ENCODE peak calls at places on chromosome 11, in six cellular contexts. J, E, G, D, M and N are unnamed samples.
A peak's percentile ranks its signal among the peaks of the same experiment; 100 is the strongest.

GRCh38 chr11:119832536-119832935 is 103.5 kb upstream of the NECTIN1 start:
- DNase-seq in J (peak; percentile 5), E (peak; percentile 65), G (peak; percentile 13), D (no peak), M (peak; percentile 66), N (no peak)

GRCh38 chr11:113817162-113817561 is 37.6 kb downstream of the CLDN25 start:
- DNase-seq in J (no peak), E (no peak), G (no peak), D (no peak), M (no peak), N (no peak)

GRCh38 chr11:67582026-67582425 is 1.6 kb upstream of the GSTP1 start:
- DNase-seq in J (no peak), E (no peak), G (no peak), D (no peak), M (no peak), N (no peak)

GRCh38 chr11:75159081-75159953 is 8.4 kb downstream of the SLCO2B1 start:
- DNase-seq in J (no peak), E (peak; percentile 74), G (no peak), D (no peak), M (no peak), N (no peak)

GRCh38 chr11:117226388-117227385 is 5.2 kb downstream of the PCSK7 start:
- DNase-seq in J (peak; percentile 41), E (peak; percentile 53), G (peak; percentile 58), D (no peak), M (no peak), N (peak; percentile 82)

GRCh38 chr11:110955797-110956196 is 243.6 kb upstream of the ARHGAP20 start:
- DNase-seq in J (no peak), E (no peak), G (no peak), D (no peak), M (no peak), N (no peak)

GRCh38 chr11:31687861-31688260 is 123.3 kb downstream of the PAX6 start:
- DNase-seq in J (no peak), E (no peak), G (no peak), D (no peak), M (no peak), N (no peak)

GRCh38 chr11:117857734-117858369 is 18.6 kb downstream of the FXYD6 start:
- DNase-seq in J (no peak), E (no peak), G (no peak), D (no peak), M (peak; percentile 55), N (no peak)

GRCh38 chr11:119175493-119176077 is 7.1 kb downstream of the NLRX1 start:
- DNase-seq in J (no peak), E (no peak), G (no peak), D (peak; percentile 2), M (no peak), N (no peak)

GRCh38 chr11:60862171-60862570 is 5.2 kb upstream of the ZP1 start:
- DNase-seq in J (no peak), E (no peak), G (no peak), D (no peak), M (no peak), N (no peak)

GRCh38 chr11:100756556-100756955 is 69.5 kb downstream of the ARHGAP42 start:
- DNase-seq in J (no peak), E (no peak), G (no peak), D (no peak), M (no peak), N (no peak)

GRCh38 chr11:33970984-33971466 is 79.1 kb upstream of the LMO2 start:
- DNase-seq in J (peak; percentile 6), E (peak; percentile 30), G (peak; percentile 59), D (no peak), M (no peak), N (peak; percentile 76)

GRCh38 chr11:130403301-130403804 is 25.1 kb downstream of the ADAMTS8 start:
- DNase-seq in J (no peak), E (no peak), G (peak; percentile 58), D (no peak), M (peak; percentile 59), N (no peak)

GRCh38 chr11:2715716-2716350 is 16.0 kb upstream of the KCNQ1OT1 start:
- DNase-seq in J (no peak), E (no peak), G (no peak), D (peak; percentile 52), M (no peak), N (no peak)

GRCh38 chr11:68371176-68372041 is 59.0 kb downstream of the LRP5 start:
- DNase-seq in J (no peak), E (no peak), G (no peak), D (no peak), M (no peak), N (no peak)

GRCh38 chr11:9047986-9048522 is 43.3 kb downstream of the SCUBE2 start:
- DNase-seq in J (peak; percentile 17), E (no peak), G (peak; percentile 48), D (no peak), M (no peak), N (no peak)

GRCh38 chr11:63843042-63843441 is 4.1 kb downstream of the MARK2 start:
- DNase-seq in J (peak; percentile 57), E (peak; percentile 63), G (no peak), D (no peak), M (no peak), N (no peak)

GRCh38 chr11:19552100-19552499 is 160.5 kb upstream of the NAV2 start:
- DNase-seq in J (no peak), E (no peak), G (no peak), D (no peak), M (no peak), N (no peak)

GRCh38 chr11:35623708-35624168 is 5.5 kb downstream of the FJX1 start:
- DNase-seq in J (no peak), E (no peak), G (no peak), D (no peak), M (no peak), N (no peak)

DNA sequence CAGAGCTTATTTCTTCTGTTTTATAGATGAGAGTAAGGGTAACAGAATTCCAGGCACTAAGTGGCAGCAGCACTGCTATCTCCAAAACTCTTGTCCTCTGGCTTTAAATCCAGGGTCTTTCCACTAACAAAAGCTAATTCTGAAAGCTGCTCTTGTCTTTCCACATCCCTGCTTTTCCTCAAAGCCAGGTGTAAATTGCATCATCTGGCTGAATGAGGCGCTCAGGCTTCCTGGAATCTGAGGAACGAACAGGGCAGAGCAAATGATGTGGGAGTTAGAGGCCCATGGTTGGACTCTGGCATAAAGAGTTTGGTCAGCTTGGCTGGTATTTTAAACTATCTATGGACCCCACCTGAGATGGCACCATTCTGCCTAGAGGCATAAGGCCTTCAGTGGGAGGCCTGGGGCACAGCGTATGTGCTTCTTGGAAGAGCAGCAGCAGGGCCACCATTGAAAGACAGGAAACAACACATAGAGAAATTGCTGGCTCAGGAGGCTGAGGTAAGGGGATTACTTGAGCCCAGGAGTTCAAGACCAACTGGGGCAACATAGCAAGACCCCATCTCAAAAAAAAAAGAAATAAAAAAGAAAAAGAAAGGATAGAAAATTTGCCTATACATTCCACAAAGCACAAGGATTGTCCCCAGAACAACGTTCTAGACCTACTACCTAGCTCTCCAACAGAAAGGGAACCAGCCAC is 1.9 kb downstream of the KCNJ5 start:
- DNase-seq in J (no peak), E (no peak), G (no peak), D (no peak), M (no peak), N (no peak)
- TF ChIP-seq CTCF in J (no peak), E (no peak), G (no peak), D (no peak), M (no peak), N (no peak)

GRCh38 chr11:59102259-59102765 is 4.7 kb upstream of the FAM111B start:
- DNase-seq in J (peak; percentile 29), E (peak; percentile 65), G (peak; percentile 21), D (peak; percentile 82), M (peak; percentile 11), N (peak; percentile 74)

GRCh38 chr11:59112494-59112893 is 5.5 kb downstream of the FAM111B start:
- DNase-seq in J (no peak), E (no peak), G (no peak), D (no peak), M (no peak), N (no peak)

GRCh38 chr11:59106363-59107336 is at the start of gene FAM111B:
- DNase-seq in J (peak; percentile 81), E (peak; percentile 86), G (peak; percentile 90), D (peak; percentile 89), M (peak; percentile 68), N (peak; percentile 83)
- TF ChIP-seq CTCF in J (no peak), E (no peak), G (peak; percentile 21), D (no peak), M (no peak), N (peak; percentile 13)

GRCh38 chr11:69474736-69475135 is 6.7 kb upstream of the LINC01488 start:
- DNase-seq in J (no peak), E (no peak), G (no peak), D (no peak), M (no peak), N (no peak)
- TF ChIP-seq CTCF in J (no peak), E (no peak), G (no peak), D (no peak), M (no peak), N (no peak)

GRCh38 chr11:73308003-73308962 is at the start of gene ARHGEF17:
- DNase-seq in J (peak; percentile 85), E (peak; percentile 73), G (peak; percentile 87), D (peak; percentile 89), M (peak; percentile 84), N (peak; percentile 70)

GRCh38 chr11:73308963-73309960 is 1.2 kb downstream of the ARHGEF17 start:
- DNase-seq in J (peak; percentile 92), E (peak; percentile 91), G (peak; percentile 92), D (peak; percentile 96), M (peak; percentile 86), N (no peak)

GRCh38 chr11:73306069-73306468 is 2.0 kb upstream of the ARHGEF17 start:
- DNase-seq in J (no peak), E (no peak), G (no peak), D (no peak), M (no peak), N (no peak)

GRCh38 chr11:73306977-73307322 is 1.1 kb upstream of the ARHGEF17 start:
- DNase-seq in J (no peak), E (no peak), G (no peak), D (peak; percentile 62), M (no peak), N (no peak)

DNA sequence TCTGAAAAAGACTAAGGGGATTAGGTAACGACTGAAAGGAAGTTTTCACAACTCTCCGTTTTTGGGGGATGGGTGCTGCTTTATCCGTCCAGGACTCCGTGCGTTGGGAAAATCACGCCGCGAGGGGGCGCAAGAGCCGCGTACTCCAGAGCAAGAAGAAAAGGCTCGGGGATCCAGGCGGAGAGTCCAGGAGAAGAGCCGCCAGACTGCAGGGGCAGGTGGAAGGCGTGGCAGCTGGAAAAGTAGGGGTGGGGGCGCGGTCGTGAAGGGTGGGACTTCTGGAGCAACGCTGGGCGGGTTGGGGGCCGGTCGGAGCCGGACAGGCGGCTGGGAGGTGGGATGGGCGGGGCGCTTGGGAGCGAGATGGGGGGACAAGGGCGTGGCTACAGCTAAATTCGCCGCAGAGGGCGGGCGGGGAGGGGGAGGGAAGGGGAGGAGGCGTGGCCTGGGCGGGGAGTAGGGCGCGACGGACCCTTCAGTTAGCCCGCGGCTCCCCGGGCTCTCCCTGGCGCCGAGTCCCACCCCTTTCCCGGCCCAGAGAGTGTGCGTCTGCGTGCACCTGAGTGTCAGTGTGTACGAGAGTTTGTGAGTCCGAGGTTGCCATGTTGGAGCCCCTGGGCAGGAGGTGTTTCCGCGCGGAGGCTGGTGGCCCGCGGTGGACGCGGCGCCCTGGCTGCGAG is 613 bp upstream of the ARHGEF17 start:
- DNase-seq in J (peak; percentile 100), E (peak; percentile 99), G (peak; percentile 98), D (peak; percentile 99), M (peak; percentile 99), N (peak; percentile 95)
- TF ChIP-seq CTCF in J (peak; percentile 63), E (peak; percentile 93), G (peak; percentile 87), D (peak; percentile 69), M (peak; percentile 82), N (peak; percentile 89)